ENCODE peak calls at places on chromosome 7, in five cellular contexts. V, Q, B, J and D are unnamed samples. For H3K9me3, the result is how much of the 10 kb centered on the place peaks cover.

GRCh38 chr7:136102881-136103280 is 125.7 kb upstream of the MTPN start:
- DNase-seq in V (no peak), Q (no peak), B (no peak), J (no peak), D (no peak)

GRCh38 chr7:82530361-82530760 is 86.8 kb upstream of the CACNA2D1 start:
- DNase-seq in V (peak), Q (no peak), B (no peak), J (no peak), D (peak)

GRCh38 chr7:17832820-17833219 is 107.5 kb downstream of the SNX13 start:
- DNase-seq in V (no peak), Q (no peak), B (no peak), J (no peak), D (no peak)

GRCh38 chr7:115357213-115357999 is 435.5 kb downstream of the MDFIC start:
- DNase-seq in V (no peak), Q (no peak), B (no peak), J (no peak), D (no peak)

GRCh38 chr7:50409856-50410468 is 40.2 kb downstream of the FIGNL1 start:
- DNase-seq in V (no peak), Q (peak), B (no peak), J (no peak), D (no peak)

GRCh38 chr7:80380957-80381356 is 130.9 kb downstream of the GNAT3 start:
- DNase-seq in V (no peak), Q (no peak), B (no peak), J (no peak), D (no peak)

GRCh38 chr7:149773446-149774236 is at the start of gene ZNF467:
- DNase-seq in V (no peak), Q (no peak), B (peak), J (no peak), D (peak)

GRCh38 chr7:5450549-5451327 is 27.1 kb upstream of the TNRC18 start:
- DNase-seq in V (peak), Q (no peak), B (peak), J (no peak), D (peak)

GRCh38 chr7:91759205-91759863 is 121.2 kb downstream of the MTERF1 start:
- DNase-seq in V (peak), Q (no peak), B (no peak), J (no peak), D (no peak)

GRCh38 chr7:55468495-55468894 is 103.4 kb downstream of the LANCL2 start:
- DNase-seq in V (no peak), Q (no peak), B (no peak), J (no peak), D (no peak)

GRCh38 chr7:55469721-55470120 is 102.6 kb downstream of the VOPP1 start:
- DNase-seq in V (no peak), Q (no peak), B (no peak), J (no peak), D (no peak)

GRCh38 chr7:55469271-55469681 is 103.0 kb downstream of the VOPP1 start:
- DNase-seq in V (no peak), Q (no peak), B (no peak), J (no peak), D (no peak)

GRCh38 chr7:55464422-55464821 is 99.3 kb downstream of the LANCL2 start:
- DNase-seq in V (no peak), Q (no peak), B (no peak), J (no peak), D (no peak)

DNA sequence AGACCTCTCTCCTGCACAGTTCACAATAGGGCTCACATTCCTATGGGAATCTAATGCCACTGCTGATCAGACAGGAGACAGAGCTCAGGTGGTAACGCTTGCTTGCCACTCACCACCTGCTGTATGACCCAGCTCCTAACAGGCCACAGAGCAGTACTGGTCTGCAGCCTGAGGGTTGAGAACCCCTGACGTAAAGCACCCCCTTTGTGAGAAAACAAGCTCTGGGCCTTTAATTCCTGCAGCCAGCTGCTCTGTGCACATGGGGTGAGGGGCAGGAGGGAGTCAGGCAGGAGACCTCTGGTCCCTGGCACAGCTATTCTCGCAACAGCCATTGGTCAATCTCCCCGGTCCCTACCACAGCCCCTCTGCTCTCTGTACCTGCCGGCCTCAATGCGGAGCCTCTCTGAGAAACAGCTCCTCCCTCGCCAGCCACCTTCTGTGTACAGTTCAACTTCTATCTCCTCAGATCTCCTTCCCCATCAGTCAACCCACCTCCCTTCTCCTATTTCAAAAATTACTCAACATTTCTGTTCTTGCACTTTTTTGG is 102.0 kb downstream of the LANCL2 start:
- DNase-seq in V (no peak), Q (no peak), B (no peak), J (no peak), D (no peak)
- H3K9me3 ChIP-seq in V (under half), Q (under half), B (under half), J (under half), D (under half)

DNA sequence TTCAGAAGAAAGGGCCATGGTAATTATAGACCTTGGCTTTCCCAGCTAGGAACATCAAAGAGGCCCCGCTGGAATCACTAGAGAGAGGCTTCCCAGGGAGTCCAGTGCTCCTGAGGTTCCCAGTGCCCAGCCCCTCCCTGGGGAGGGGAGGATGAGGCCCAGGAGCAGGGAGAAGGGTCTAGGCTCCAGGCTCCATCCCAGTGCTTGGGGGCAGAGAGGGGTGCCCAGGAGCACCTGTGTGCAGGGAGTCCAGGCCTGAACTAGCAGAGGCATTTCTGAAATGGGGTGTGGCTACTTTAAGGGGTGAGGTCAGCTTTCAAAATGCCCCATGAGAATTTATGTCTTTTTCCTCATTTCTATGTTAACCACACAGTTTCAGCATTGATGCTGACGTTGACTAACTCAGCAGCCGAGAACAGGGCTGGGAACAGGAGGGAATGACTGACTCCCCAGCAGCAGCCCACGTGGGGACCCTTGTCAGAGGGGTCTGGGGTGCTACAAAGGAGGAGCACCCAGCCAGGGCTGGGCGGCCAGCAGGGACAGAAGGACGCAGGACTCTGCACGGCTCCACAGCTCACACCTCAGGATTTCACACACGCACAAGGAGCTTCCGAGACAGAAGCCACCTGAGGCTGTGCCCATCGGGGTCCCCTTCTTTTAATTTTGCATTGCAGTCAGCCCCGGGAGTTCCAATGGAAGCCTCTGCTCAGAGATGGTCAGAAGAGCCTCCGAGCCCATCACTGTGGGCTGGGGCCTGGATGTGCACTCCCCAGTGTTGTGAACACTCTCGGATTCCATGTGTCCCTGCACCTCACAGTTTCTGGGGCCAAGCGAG is 570.2 kb downstream of the PTPRN2 start:
- DNase-seq in V (no peak), Q (no peak), B (no peak), J (no peak), D (no peak)
- H3K9me3 ChIP-seq in V (under half), Q (under half), B (under half), J (under half), D (under half)

GRCh38 chr7:57201021-57201894 is 69.0 kb upstream of the ZNF479 start:
- DNase-seq in V (no peak), Q (no peak), B (no peak), J (no peak), D (no peak)
- H3K9me3 ChIP-seq in V (under half), Q (under half), B (under half), J (under half), D (under half)

DNA sequence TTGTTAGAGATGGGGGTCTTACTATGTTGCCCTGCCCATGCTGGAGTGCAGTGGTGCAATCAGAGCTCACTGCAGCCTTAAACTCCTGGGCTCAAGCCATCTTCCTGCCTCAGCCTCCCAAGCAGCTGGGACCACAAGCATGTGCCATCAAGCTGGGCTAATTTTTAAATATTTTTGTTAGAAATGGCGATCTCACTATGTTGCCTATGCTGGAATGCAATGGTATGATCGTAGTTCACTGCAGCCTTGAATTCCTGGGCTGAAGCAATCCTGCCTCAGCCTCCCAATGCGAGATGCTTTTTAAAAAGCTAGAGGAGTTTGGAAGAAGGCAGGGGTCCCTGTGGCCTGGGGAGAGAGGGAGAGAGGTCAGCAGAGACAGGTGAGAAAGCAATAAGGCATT is 600.1 kb upstream of the AUTS2 start:
- DNase-seq in V (no peak), Q (no peak), B (no peak), J (no peak), D (no peak)
- H3K9me3 ChIP-seq in V (under half), Q (under half), B (under half), J (under half), D (under half)

DNA sequence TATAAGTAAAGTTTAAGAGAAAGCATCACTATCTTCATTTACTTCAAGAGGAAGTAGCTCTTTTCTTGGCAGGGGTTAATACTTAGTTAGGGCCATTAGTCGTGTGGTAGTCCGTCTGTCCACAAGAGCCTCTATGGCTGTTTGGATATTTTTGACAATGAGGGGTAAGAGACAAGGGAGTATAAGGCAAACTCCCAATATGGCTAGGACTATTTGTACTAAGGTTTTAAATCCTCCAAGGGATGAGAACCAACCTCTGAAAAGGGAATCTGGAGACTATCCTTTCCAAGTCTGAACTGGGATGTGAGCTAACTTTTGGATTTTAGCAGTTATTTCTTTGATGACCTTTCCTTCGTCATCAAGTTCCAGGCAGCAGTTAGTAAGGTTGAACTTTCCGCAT is at the start of gene ZNF117:
- DNase-seq in V (no peak), Q (no peak), B (no peak), J (no peak), D (no peak)
- H3K9me3 ChIP-seq in V (half or more), Q (under half), B (under half), J (under half), D (under half)

GRCh38 chr7:43441217-43441616 is 141.7 kb upstream of the STK17A start:
- DNase-seq in V (no peak), Q (no peak), B (no peak), J (no peak), D (no peak)
- H3K9me3 ChIP-seq in V (under half), Q (under half), B (under half), J (under half), D (under half)

DNA sequence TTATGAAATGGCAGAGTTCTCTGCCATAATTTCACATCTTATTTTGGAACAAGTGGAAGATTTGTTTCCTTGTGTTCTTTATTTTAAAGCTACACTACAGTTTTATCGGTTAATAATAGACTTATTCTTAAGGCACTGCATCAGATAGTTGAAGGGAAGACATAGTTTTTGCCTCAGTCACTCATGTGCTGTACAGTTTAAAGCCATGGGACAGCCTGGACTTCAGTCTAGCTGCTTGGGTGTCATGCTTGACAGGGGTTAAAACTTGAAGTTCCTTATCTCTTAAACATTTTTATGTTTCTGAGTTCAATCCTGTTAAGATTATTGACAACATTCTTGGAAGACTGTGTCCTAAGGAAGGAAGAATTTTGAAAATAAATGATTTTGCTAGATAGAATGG is 49.6 kb downstream of the PPP1R9A start:
- DNase-seq in V (no peak), Q (no peak), B (no peak), J (no peak), D (no peak)
- H3K9me3 ChIP-seq in V (under half), Q (under half), B (under half), J (under half), D (under half)

GRCh38 chr7:3176112-3176836 is 124.8 kb upstream of the SDK1 start:
- DNase-seq in V (no peak), Q (no peak), B (no peak), J (no peak), D (no peak)
- H3K9me3 ChIP-seq in V (under half), Q (under half), B (under half), J (under half), D (under half)

GRCh38 chr7:157772486-157773130 is 435.8 kb downstream of the DNAJB6 start:
- DNase-seq in V (no peak), Q (no peak), B (no peak), J (no peak), D (no peak)
- H3K9me3 ChIP-seq in V (under half), Q (under half), B (under half), J (under half), D (under half)

DNA sequence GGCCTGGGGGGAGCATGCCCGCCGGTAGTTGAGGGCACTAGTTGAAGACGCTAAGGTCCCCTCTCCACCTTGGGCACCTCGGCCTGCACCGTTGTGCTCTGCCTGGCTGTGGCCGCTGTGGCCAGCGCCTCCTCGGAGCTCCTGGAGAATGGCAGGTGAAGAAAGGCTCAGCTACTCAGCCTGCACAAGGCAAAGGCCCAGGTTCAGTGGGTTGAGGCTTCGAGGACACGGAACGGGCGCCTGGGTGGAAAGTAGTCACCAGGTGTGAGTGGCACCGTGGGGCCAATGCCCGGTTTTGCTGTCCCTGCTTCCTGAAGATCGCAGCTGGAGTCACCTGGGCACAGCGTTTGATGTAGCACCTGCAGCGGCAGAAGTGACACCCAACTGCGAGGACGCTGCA is 12.4 kb upstream of the ZNF716 start:
- DNase-seq in V (no peak), Q (no peak), B (no peak), J (no peak), D (no peak)
- H3K9me3 ChIP-seq in V (under half), Q (under half), B (under half), J (under half), D (under half)